ENCODE peak calls at places on chromosomes 16 and 17, in nine cellular contexts. One of them, this sample, is unnamed.
A peak's percentile ranks its signal among the peaks of the same experiment; 100 is the strongest.

GRCh38 chr17:42467889-42468288 is 9.2 kb downstream of the ATP6V0A1 start:
- DNase-seq in NCI-H1694: no peak
- DNase-seq in NCI-H774: no peak
- DNase-seq in stomach: no peak
- DNase-seq in T-helper 17 cell: no peak
- DNase-seq in right lobe of liver: no peak
- DNase-seq in Peyer's patch: no peak
- DNase-seq in activated effector memory CD4-positive, alpha-beta T cell treated with Interleukin-2 at 50 U/mL for 16 hours: no peak
- DNase-seq in stimulated activated CD8-positive, alpha-beta memory T cell treated with anti-CD3 and anti-CD28 coated beads, Interleukin-7, amount 100 ng/mL, for 1 hour: no peak
- DNase-seq in this sample: no peak

GRCh38 chr16:60905806-60906205 is 1130.4 kb downstream of the CDH8 start:
- DNase-seq in NCI-H1694: no peak
- DNase-seq in right lobe of liver: no peak
- DNase-seq in activated effector memory CD4-positive, alpha-beta T cell treated with Interleukin-2 at 50 U/mL for 16 hours: no peak
- DNase-seq in stomach: no peak
- DNase-seq in T-helper 17 cell: no peak
- DNase-seq in NCI-H774: no peak
- DNase-seq in stimulated activated CD8-positive, alpha-beta memory T cell treated with anti-CD3 and anti-CD28 coated beads, Interleukin-7, amount 100 ng/mL, for 1 hour: no peak
- DNase-seq in Peyer's patch: no peak
- DNase-seq in this sample: no peak

GRCh38 chr16:4468972-4469371 is 5.5 kb downstream of the NMRAL1 start:
- DNase-seq in activated effector memory CD4-positive, alpha-beta T cell treated with Interleukin-2 at 50 U/mL for 16 hours: no peak
- DNase-seq in Peyer's patch: no peak
- DNase-seq in NCI-H774: no peak
- DNase-seq in stomach: no peak
- DNase-seq in NCI-H1694: no peak
- DNase-seq in T-helper 17 cell: no peak
- DNase-seq in stimulated activated CD8-positive, alpha-beta memory T cell treated with anti-CD3 and anti-CD28 coated beads, Interleukin-7, amount 100 ng/mL, for 1 hour: no peak
- DNase-seq in right lobe of liver: no peak
- DNase-seq in this sample: no peak

GRCh38 chr16:67647681-67648080 is 2.7 kb downstream of the CARMIL2 start:
- DNase-seq in T-helper 17 cell: no peak
- DNase-seq in NCI-H1694: no peak
- DNase-seq in stomach: no peak
- DNase-seq in right lobe of liver: no peak
- DNase-seq in activated effector memory CD4-positive, alpha-beta T cell treated with Interleukin-2 at 50 U/mL for 16 hours: no peak
- DNase-seq in Peyer's patch: no peak
- DNase-seq in NCI-H774: no peak
- DNase-seq in stimulated activated CD8-positive, alpha-beta memory T cell treated with anti-CD3 and anti-CD28 coated beads, Interleukin-7, amount 100 ng/mL, for 1 hour: no peak
- DNase-seq in this sample: no peak

GRCh38 chr17:5540321-5540720 is 44.0 kb downstream of the NLRP1 start:
- DNase-seq in right lobe of liver: no peak
- DNase-seq in activated effector memory CD4-positive, alpha-beta T cell treated with Interleukin-2 at 50 U/mL for 16 hours: no peak
- DNase-seq in Peyer's patch: no peak
- DNase-seq in NCI-H1694: no peak
- DNase-seq in stomach: no peak
- DNase-seq in NCI-H774: no peak
- DNase-seq in stimulated activated CD8-positive, alpha-beta memory T cell treated with anti-CD3 and anti-CD28 coated beads, Interleukin-7, amount 100 ng/mL, for 1 hour: no peak
- DNase-seq in T-helper 17 cell: no peak
- DNase-seq in this sample: no peak

GRCh38 chr16:64251742-64252141 is 870.1 kb downstream of the CDH11 start:
- DNase-seq in stomach: no peak
- DNase-seq in Peyer's patch: no peak
- DNase-seq in activated effector memory CD4-positive, alpha-beta T cell treated with Interleukin-2 at 50 U/mL for 16 hours: no peak
- DNase-seq in NCI-H1694: no peak
- DNase-seq in right lobe of liver: no peak
- DNase-seq in T-helper 17 cell: no peak
- DNase-seq in NCI-H774: no peak
- DNase-seq in stimulated activated CD8-positive, alpha-beta memory T cell treated with anti-CD3 and anti-CD28 coated beads, Interleukin-7, amount 100 ng/mL, for 1 hour: no peak
- DNase-seq in this sample: no peak

GRCh38 chr16:83113317-83113716 is 486.5 kb downstream of the CDH13 start:
- DNase-seq in Peyer's patch: no peak
- DNase-seq in NCI-H774: no peak
- DNase-seq in activated effector memory CD4-positive, alpha-beta T cell treated with Interleukin-2 at 50 U/mL for 16 hours: no peak
- DNase-seq in stimulated activated CD8-positive, alpha-beta memory T cell treated with anti-CD3 and anti-CD28 coated beads, Interleukin-7, amount 100 ng/mL, for 1 hour: no peak
- DNase-seq in right lobe of liver: no peak
- DNase-seq in NCI-H1694: peak; percentile 10
- DNase-seq in T-helper 17 cell: no peak
- DNase-seq in stomach: no peak
- DNase-seq in this sample: peak; percentile 25

GRCh38 chr16:67661101-67661661 is 421 bp downstream of the PARD6A start:
- DNase-seq in T-helper 17 cell: no peak
- DNase-seq in stomach: no peak
- DNase-seq in stimulated activated CD8-positive, alpha-beta memory T cell treated with anti-CD3 and anti-CD28 coated beads, Interleukin-7, amount 100 ng/mL, for 1 hour: no peak
- DNase-seq in NCI-H774: no peak
- DNase-seq in right lobe of liver: no peak
- DNase-seq in Peyer's patch: no peak
- DNase-seq in activated effector memory CD4-positive, alpha-beta T cell treated with Interleukin-2 at 50 U/mL for 16 hours: no peak
- DNase-seq in NCI-H1694: no peak
- DNase-seq in this sample: no peak

GRCh38 chr17:44223574-44224046 is 4.1 kb upstream of the UBTF start:
- DNase-seq in right lobe of liver: peak; percentile 65
- DNase-seq in stomach: no peak
- DNase-seq in stimulated activated CD8-positive, alpha-beta memory T cell treated with anti-CD3 and anti-CD28 coated beads, Interleukin-7, amount 100 ng/mL, for 1 hour: no peak
- DNase-seq in NCI-H774: no peak
- DNase-seq in Peyer's patch: no peak
- DNase-seq in T-helper 17 cell: no peak
- DNase-seq in activated effector memory CD4-positive, alpha-beta T cell treated with Interleukin-2 at 50 U/mL for 16 hours: no peak
- DNase-seq in NCI-H1694: no peak
- DNase-seq in this sample: no peak

GRCh38 chr17:57962441-57963148 is 7.4 kb upstream of the CUEDC1 start:
- DNase-seq in stomach: no peak
- DNase-seq in T-helper 17 cell: no peak
- DNase-seq in right lobe of liver: no peak
- DNase-seq in activated effector memory CD4-positive, alpha-beta T cell treated with Interleukin-2 at 50 U/mL for 16 hours: no peak
- DNase-seq in stimulated activated CD8-positive, alpha-beta memory T cell treated with anti-CD3 and anti-CD28 coated beads, Interleukin-7, amount 100 ng/mL, for 1 hour: no peak
- DNase-seq in NCI-H774: no peak
- DNase-seq in Peyer's patch: no peak
- DNase-seq in NCI-H1694: no peak
- DNase-seq in this sample: no peak

This sample was measured in progenitor cell of endocrine pancreas.